ENCODE peak calls at places on chromosomes 13 and 19, in ten cellular contexts. Z is GM06990; R is CD8-positive, alpha-beta T cell; O is adrenal gland; D is GM10248; K is fibroblast of pulmonary artery; L is glutamatergic neuron; C is heart right ventricle; F is type B pancreatic cell; V is HL-60. U is an unnamed sample.

GRCh38 chr19:35063940-35064818 is 22.7 kb downstream of the HPN start:
- DNase-seq in C (no peak), Z (no peak), V (no peak), L (no peak), F (no peak), D (no peak), K (peak), O (no peak), R (no peak), U (no peak)

GRCh38 chr13:55483626-55484158 is 1657.0 kb upstream of the PRR20A start:
- DNase-seq in C (no peak), Z (no peak), F (no peak), K (no peak), D (no peak), L (no peak), O (no peak), R (no peak), V (no peak), U (no peak)

GRCh38 chr19:8304841-8305621 is 3.1 kb downstream of the CD320 start:
- DNase-seq in C (peak), L (peak), F (peak), Z (no peak), V (peak), K (no peak), O (peak), R (no peak), D (no peak), U (no peak)

GRCh38 chr13:27024781-27025492 is 146.7 kb downstream of the USP12 start:
- DNase-seq in C (no peak), Z (no peak), O (no peak), D (no peak), F (no peak), L (no peak), R (no peak), K (no peak), V (peak), U (no peak)

GRCh38 chr19:46609511-46610412 is 8.6 kb downstream of the CALM3 start:
- DNase-seq in R (no peak), K (no peak), C (no peak), D (peak), L (no peak), Z (no peak), F (no peak), V (no peak), O (no peak), U (peak)

GRCh38 chr13:90485441-90485840 is 862.0 kb upstream of the MIR17HG start:
- DNase-seq in V (no peak), D (no peak), R (no peak), F (no peak), O (no peak), L (no peak), K (peak), Z (no peak), C (no peak), U (no peak)

GRCh38 chr13:29369060-29369743 is 226.3 kb downstream of the SLC7A1 start:
- DNase-seq in F (no peak), V (peak), O (no peak), Z (no peak), L (no peak), R (no peak), D (no peak), C (no peak), K (peak), U (no peak)

GRCh38 chr19:43720936-43721335 is 5.1 kb downstream of the IRGC start:
- DNase-seq in R (no peak), L (no peak), D (no peak), F (no peak), O (no peak), C (no peak), V (no peak), Z (no peak), K (no peak), U (no peak)

GRCh38 chr19:6739390-6739883 is at the start of gene TRIP10:
- DNase-seq in R (peak), D (peak), L (peak), C (peak), K (peak), O (peak), Z (peak), V (peak), F (no peak), U (peak)

GRCh38 chr19:48629297-48629598 is 7.9 kb downstream of the DBP start:
- DNase-seq in L (no peak), F (no peak), R (no peak), K (no peak), O (no peak), D (no peak), Z (no peak), C (no peak), V (no peak), U (no peak)
- TF ChIP-seq CTCF in L (no peak), F (no peak), R (no peak), K (no peak), O (no peak), D (no peak), Z (no peak), C (no peak), V (no peak), U (no peak)

GRCh38 chr13:39955560-39955959 is 300.1 kb downstream of the COG6 start:
- DNase-seq in L (no peak), Z (no peak), D (no peak), C (no peak), R (no peak), V (no peak), O (no peak), K (no peak), F (no peak), U (no peak)

GRCh38 chr13:39954476-39954875 is 299.0 kb downstream of the COG6 start:
- DNase-seq in Z (no peak), V (no peak), D (no peak), C (no peak), O (no peak), L (no peak), F (no peak), K (no peak), R (no peak), U (no peak)

GRCh38 chr13:39952244-39953233 is 297.1 kb downstream of the COG6 start:
- DNase-seq in Z (no peak), F (no peak), C (no peak), D (no peak), K (peak), R (no peak), O (no peak), L (no peak), V (no peak), U (no peak)

GRCh38 chr13:39946769-39947168 is 291.3 kb downstream of the COG6 start:
- DNase-seq in D (no peak), F (no peak), Z (no peak), R (no peak), K (no peak), L (no peak), O (no peak), V (no peak), C (no peak), U (no peak)

GRCh38 chr13:39951301-39951700 is 295.8 kb downstream of the COG6 start:
- DNase-seq in C (no peak), L (no peak), O (no peak), V (no peak), R (no peak), D (no peak), K (no peak), F (no peak), Z (no peak), U (no peak)
- TF ChIP-seq CTCF in C (no peak), L (no peak), O (no peak), V (no peak), R (no peak), D (no peak), K (no peak), F (no peak), Z (no peak), U (no peak)

GRCh38 chr13:23087884-23088283 is 92.9 kb upstream of the SGCG start:
- DNase-seq in F (no peak), Z (no peak), C (no peak), D (peak), L (peak), K (peak), R (no peak), O (peak), V (peak), U (peak)
- TF ChIP-seq CTCF in F (peak), Z (peak), C (peak), D (peak), L (peak), K (peak), R (no peak), O (peak), V (peak), U (peak)

DNA sequence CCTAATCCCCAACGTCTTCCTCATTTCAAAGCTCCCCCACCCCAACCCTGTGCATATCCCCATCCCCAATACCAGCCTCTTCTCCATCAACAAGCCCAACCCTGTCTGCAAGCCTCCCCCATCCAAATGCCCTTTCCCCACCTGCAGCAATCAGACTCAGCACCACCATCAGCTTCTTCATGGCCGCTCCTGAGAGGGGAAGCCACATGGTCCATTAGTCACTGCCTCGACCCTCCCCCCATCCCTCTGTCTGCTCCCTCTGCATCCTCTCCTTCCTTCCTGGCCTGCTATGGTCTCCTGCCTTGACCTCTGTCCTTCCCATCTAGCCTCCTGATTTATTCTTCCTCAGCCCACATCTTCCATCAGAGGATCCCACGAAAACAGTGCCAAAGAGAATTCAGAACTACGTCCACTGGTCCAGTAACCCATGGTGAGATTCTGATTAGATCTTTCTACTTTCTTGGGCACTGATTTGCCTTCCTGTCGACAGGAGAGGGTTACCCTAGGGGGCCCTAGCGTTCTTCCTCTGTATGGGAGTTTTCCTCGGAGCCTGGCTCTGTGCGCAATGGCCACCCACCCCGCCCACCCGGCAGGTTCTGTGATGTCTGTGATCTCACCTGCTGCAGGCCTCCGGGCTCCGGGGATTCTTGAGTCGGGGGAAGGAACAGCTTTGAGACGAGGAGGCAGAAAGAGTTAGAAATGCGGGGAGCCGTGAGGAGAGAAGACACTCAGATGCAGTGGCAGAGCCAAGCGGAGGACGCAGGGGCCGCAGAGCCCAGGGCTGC is 1.3 kb downstream of the KLK6 start:
- DNase-seq in V (no peak), C (no peak), O (no peak), F (no peak), R (no peak), Z (no peak), D (no peak), L (no peak), K (no peak), U (no peak)
- TF ChIP-seq CTCF in V (no peak), C (no peak), O (no peak), F (no peak), R (no peak), Z (no peak), D (no peak), L (no peak), K (no peak), U (no peak)

GRCh38 chr19:11381535-11382369 is 2.4 kb downstream of the EPOR start:
- DNase-seq in D (peak), C (peak), V (peak), O (peak), R (peak), F (no peak), L (peak), Z (peak), K (peak), U (peak)
- TF ChIP-seq CTCF in D (peak), C (no peak), V (no peak), O (peak), R (no peak), F (no peak), L (no peak), Z (peak), K (no peak), U (peak)

DNA sequence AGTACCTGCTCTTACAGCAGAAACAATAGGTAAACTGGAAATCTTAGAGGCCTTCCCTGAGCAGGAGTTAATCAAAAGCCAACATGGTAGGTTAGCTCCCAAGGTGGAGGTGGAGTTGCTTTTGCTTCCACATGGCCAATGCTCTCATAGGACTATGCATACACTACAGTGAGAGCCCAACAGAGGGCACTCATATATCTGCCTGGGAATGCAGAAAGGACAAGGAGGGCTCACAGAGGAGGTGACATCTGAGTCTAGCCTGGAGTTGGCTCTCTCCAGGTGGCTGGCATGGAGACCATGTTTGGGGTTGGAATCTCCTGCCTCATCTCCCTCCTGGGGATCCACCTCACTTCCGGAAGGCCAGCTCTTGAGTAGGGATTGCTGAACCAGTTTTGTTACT is 34.6 kb downstream of the ATP8A2 start:
- DNase-seq in C (no peak), V (peak), F (no peak), D (no peak), L (no peak), Z (no peak), O (no peak), K (no peak), R (no peak), U (no peak)
- TF ChIP-seq CTCF in C (no peak), V (peak), F (peak), D (no peak), L (no peak), Z (peak), O (no peak), K (no peak), R (no peak), U (no peak)

GRCh38 chr19:58544591-58545285 is 874 bp downstream of the TRIM28 start:
- DNase-seq in C (peak), Z (no peak), O (peak), D (peak), R (peak), K (peak), F (no peak), V (peak), L (peak), U (peak)

GRCh38 chr19:58547323-58548312 is 3.8 kb downstream of the TRIM28 start:
- DNase-seq in K (no peak), C (no peak), L (no peak), Z (no peak), R (no peak), V (no peak), D (no peak), F (no peak), O (no peak), U (no peak)

GRCh38 chr19:58545286-58546068 is 1.6 kb downstream of the TRIM28 start:
- DNase-seq in O (peak), K (no peak), F (no peak), R (no peak), D (no peak), L (no peak), Z (no peak), C (no peak), V (no peak), U (no peak)

GRCh38 chr19:58546131-58546530 is 2.3 kb downstream of the TRIM28 start:
- DNase-seq in F (no peak), O (no peak), Z (no peak), V (no peak), K (no peak), D (no peak), C (no peak), R (no peak), L (no peak), U (no peak)

DNA sequence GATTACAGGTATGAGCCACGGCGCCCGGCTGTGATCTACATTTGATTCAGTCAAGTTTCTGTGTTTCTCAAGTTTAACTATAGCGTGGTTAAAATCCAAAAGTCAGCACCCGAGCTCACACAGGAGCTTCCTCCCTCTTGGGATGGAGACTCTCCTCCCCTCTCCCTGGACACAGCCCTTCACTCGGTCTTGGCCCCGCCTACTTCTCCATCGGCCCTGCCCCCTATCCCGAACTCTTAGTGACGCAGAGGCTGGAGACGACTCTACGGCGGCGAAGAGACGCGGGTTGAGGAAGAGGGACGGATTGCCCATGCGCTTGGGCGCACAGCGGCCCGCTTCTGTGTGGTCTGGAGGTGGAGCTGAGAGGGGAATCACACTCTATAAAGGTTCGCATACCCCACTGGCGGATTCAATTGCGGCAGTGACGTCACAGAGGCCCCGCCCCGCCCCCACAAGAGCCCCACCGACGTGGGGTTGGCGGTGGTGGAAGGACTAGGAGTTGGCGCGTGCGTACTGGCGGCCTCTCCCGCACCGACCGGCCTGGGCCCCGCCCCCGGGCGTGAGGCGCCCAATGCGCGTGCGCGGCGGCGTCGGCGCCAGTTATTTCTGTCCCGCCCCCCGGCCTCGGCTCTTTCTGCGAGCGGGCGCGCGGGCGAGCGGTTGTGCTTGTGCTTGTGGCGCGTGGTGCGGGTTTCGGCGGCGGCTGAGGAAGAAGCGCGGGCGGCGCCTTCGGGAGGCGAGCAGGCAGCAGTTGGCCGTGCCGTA is at the start of gene TRIM28:
- DNase-seq in O (peak), C (peak), K (peak), V (peak), L (peak), Z (peak), R (peak), F (peak), D (peak), U (peak)
- TF ChIP-seq CTCF in O (peak), C (no peak), K (no peak), V (no peak), L (no peak), Z (no peak), R (no peak), F (no peak), D (no peak), U (no peak)

GRCh38 chr19:17542042-17542441 is 13.4 kb upstream of the COLGALT1 start:
- DNase-seq in L (no peak), D (no peak), R (no peak), K (no peak), V (no peak), O (no peak), Z (no peak), F (no peak), C (no peak), U (no peak)

GRCh38 chr19:17541184-17541759 is 14.2 kb upstream of the COLGALT1 start:
- DNase-seq in K (no peak), F (no peak), D (no peak), R (no peak), Z (no peak), L (no peak), C (no peak), V (no peak), O (no peak), U (no peak)

GRCh38 chr19:17538684-17539287 is 16.7 kb upstream of the COLGALT1 start:
- DNase-seq in L (no peak), R (no peak), F (no peak), O (no peak), K (no peak), D (peak), C (no peak), Z (peak), V (no peak), U (no peak)

GRCh38 chr19:17540174-17540573 is 15.3 kb upstream of the COLGALT1 start:
- DNase-seq in K (no peak), V (no peak), C (no peak), L (no peak), Z (no peak), F (no peak), R (no peak), D (no peak), O (no peak), U (no peak)

DNA sequence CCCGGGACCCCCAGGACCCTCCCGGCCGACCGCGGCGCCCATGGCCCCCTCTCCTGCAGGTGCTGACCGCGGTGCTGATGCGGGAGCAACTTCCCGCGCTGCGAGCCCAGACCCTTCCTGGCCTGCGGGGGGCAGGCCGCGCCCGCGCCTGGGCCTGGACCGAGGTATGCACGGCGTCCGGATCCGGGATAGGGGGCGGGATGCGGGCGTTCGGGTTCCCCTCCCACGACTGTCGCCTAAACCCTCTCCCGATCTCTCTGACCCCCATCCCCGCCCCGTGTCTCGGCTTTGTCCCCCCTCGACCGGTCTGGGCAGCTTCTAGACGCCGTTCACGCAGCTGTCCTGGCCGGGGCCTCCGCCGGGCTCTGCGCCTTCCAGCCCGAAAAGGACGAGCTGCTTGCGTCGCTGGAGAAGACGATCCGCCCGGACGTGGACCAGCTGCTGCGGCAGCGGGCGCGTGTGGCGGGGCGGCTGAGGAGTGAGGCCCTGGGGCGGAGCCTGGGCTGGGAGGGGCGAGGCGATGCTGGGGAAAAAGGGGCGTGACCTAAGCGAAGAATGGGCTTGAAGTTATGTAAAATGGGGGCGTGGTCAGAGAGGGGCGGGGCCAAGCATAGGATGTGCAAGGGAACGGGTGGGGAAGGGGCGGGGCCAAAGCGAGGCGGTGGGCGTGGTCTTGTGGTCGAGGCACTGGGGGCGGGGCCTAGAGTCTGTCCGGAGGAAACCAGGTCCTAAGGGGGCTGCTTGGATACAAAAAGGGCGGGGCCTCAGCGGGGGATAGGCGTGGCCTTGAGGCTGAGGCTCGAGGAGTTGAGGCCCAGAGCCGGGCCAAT is 15.9 kb upstream of the COLGALT1 start:
- DNase-seq in F (peak), V (peak), C (peak), R (peak), D (peak), O (peak), Z (peak), K (peak), L (peak), U (peak)
- TF ChIP-seq CTCF in F (no peak), V (no peak), C (peak), R (no peak), D (peak), O (peak), Z (no peak), K (peak), L (no peak), U (peak)